ENCODE peak calls at places on chromosomes 3 and 15, in eight cellular contexts. O is thyroid gland, Y is CD14-positive monocyte, D is endothelial cell, C is mucosa of descending colon, S is BJ, X is HFFc6, I is mesothelial cell of epicardium. L is an unnamed sample.

GRCh38 chr3:90091557-90091956 is 984.1 kb downstream of the EPHA3 start:
- DNase-seq in Y (no peak), I (no peak), C (no peak), D (peak), O (peak), S (no peak), X (no peak), L (peak)

GRCh38 chr3:194031867-194032635 is 103.9 kb upstream of the HES1 start:
- DNase-seq in I (no peak), X (no peak), C (no peak), S (no peak), Y (no peak), O (no peak), D (no peak), L (no peak)

GRCh38 chr3:140344601-140345000 is 333.3 kb upstream of the TRIM42 start:
- DNase-seq in S (no peak), X (no peak), I (no peak), Y (no peak), D (no peak), O (no peak), C (no peak), L (no peak)

GRCh38 chr15:46441294-46442062 is 806.6 kb downstream of the SQOR start:
- DNase-seq in D (no peak), O (no peak), X (peak), I (no peak), Y (no peak), C (no peak), S (peak), L (no peak)

GRCh38 chr15:49751191-49751590 is 130.3 kb downstream of the DTWD1 start:
- DNase-seq in Y (no peak), X (no peak), S (no peak), D (no peak), I (no peak), O (no peak), C (no peak), L (no peak)

GRCh38 chr3:120144267-120144666 is 50.0 kb upstream of the GSK3B start:
- DNase-seq in X (peak), S (no peak), C (no peak), Y (no peak), O (peak), I (no peak), D (no peak), L (no peak)

GRCh38 chr3:22296641-22297040 is 545.6 kb upstream of the ZNF385D start:
- DNase-seq in D (no peak), S (no peak), Y (no peak), C (no peak), O (no peak), I (no peak), X (no peak), L (no peak)

GRCh38 chr3:103056953-103057450 is 622.2 kb downstream of the ZPLD1 start:
- DNase-seq in Y (no peak), O (no peak), X (no peak), C (no peak), I (no peak), D (peak), S (no peak), L (no peak)

GRCh38 chr3:33096103-33096868 is 660 bp downstream of the GLB1 start:
- DNase-seq in I (no peak), Y (peak), X (peak), S (no peak), O (peak), C (peak), D (peak), L (peak)

GRCh38 chr3:62367735-62368704 is 5.3 kb downstream of the FEZF2 start:
- DNase-seq in S (no peak), X (no peak), I (no peak), O (no peak), D (no peak), Y (no peak), C (no peak), L (no peak)

GRCh38 chr3:86837871-86838270 is 153.1 kb downstream of the VGLL3 start:
- DNase-seq in X (no peak), C (no peak), Y (no peak), S (no peak), D (no peak), I (no peak), O (no peak), L (no peak)

GRCh38 chr3:184693011-184693975 is 18.6 kb downstream of the MAGEF1 start:
- DNase-seq in I (no peak), Y (no peak), X (no peak), C (no peak), D (no peak), S (no peak), O (no peak), L (no peak)
- TF ChIP-seq CTCF in I (no peak), Y (no peak), X (no peak), C (no peak), D (no peak), S (peak), O (no peak), L (no peak)

GRCh38 chr3:65908588-65908987 is 130.1 kb downstream of the MAGI1 start:
- DNase-seq in O (no peak), Y (no peak), I (no peak), C (no peak), D (no peak), S (no peak), X (no peak), L (no peak)

GRCh38 chr3:65912647-65913046 is 126.1 kb downstream of the MAGI1 start:
- DNase-seq in O (no peak), D (no peak), S (no peak), C (no peak), I (no peak), Y (no peak), X (no peak), L (no peak)

GRCh38 chr3:65914740-65915366 is 123.9 kb downstream of the MAGI1 start:
- DNase-seq in C (no peak), S (no peak), Y (no peak), X (no peak), I (no peak), D (no peak), O (no peak), L (no peak)

GRCh38 chr3:65915477-65915876 is 123.2 kb downstream of the MAGI1 start:
- DNase-seq in I (no peak), C (no peak), Y (no peak), O (no peak), D (no peak), X (no peak), S (no peak), L (no peak)

DNA sequence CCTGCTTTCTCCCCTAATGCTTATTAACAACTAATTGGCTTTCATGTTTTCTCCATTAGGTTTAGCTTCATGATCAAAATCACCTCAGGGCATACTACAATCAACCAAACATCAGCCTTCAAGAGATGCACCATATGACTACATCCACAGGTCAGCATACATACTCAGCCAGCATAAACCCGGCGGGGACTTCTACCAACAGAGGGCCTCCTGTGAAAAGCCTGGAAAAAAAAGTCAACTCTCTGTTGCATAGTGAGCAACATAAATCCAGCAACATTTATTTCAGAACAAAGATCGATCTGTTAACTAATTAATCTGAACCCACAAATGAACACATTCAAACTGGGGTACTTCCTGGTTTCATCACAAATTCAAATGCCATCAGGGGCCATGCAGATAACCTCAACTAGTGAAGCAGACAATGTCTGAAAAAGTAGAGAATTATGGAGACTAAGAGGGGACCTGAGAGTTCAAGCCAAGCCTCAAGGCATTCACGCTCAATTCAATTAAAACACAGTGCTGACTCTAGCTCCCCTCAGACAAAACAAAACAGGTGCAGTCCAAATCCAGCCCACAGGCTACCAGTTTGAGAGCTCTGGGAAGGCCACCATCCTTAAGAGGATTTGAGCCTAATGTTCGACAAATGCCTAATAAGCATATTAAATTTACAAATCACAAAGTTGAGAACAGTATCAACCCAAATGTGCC is 124.5 kb downstream of the MAGI1 start:
- DNase-seq in I (no peak), C (no peak), S (no peak), D (no peak), O (no peak), X (peak), Y (no peak), L (no peak)
- TF ChIP-seq CTCF in I (no peak), C (no peak), S (peak), D (no peak), O (no peak), X (no peak), Y (no peak), L (no peak)

GRCh38 chr3:8507496-8507895 is 5.9 kb downstream of the LMCD1 start:
- DNase-seq in X (no peak), D (no peak), S (no peak), Y (no peak), O (no peak), C (no peak), I (no peak), L (no peak)
- TF ChIP-seq CTCF in X (no peak), D (no peak), S (no peak), Y (no peak), O (no peak), C (no peak), I (no peak), L (no peak)

DNA sequence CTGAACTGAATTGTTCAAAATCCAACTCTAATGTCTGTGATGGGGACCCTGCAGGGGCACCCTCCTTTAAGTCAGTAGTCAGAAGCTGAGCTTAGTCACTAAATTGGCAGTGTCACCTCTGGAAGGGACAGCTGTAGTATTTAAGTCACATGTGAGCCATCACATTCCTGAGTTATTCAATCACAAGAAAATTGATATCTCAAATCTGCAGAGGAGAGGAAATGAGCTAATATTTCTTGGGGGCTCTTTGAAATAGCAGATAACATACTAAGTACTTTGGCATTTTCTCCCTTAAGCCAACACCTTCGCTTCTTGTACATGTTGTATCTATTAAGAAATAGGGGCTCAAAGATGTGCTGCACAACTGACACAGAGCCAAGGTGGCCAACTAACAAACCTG is 63.0 kb downstream of the ABHD5 start:
- DNase-seq in I (no peak), O (no peak), C (no peak), Y (no peak), X (peak), S (peak), D (no peak), L (no peak)
- TF ChIP-seq CTCF in I (no peak), O (no peak), C (no peak), Y (no peak), X (no peak), S (no peak), D (no peak), L (no peak)

GRCh38 chr3:192817506-192817905 is 90.2 kb upstream of the FGF12 start:
- DNase-seq in S (no peak), O (no peak), I (no peak), C (no peak), X (no peak), D (no peak), Y (no peak), L (no peak)

GRCh38 chr3:192819001-192819569 is 91.7 kb upstream of the FGF12 start:
- DNase-seq in D (no peak), C (no peak), Y (no peak), I (no peak), X (peak), O (peak), S (no peak), L (no peak)

GRCh38 chr3:192818126-192818525 is 90.8 kb upstream of the FGF12 start:
- DNase-seq in C (no peak), S (no peak), Y (no peak), I (no peak), X (no peak), D (no peak), O (no peak), L (no peak)

GRCh38 chr3:192817053-192817452 is 89.7 kb upstream of the FGF12 start:
- DNase-seq in S (no peak), O (no peak), D (no peak), I (no peak), C (no peak), Y (no peak), X (peak), L (no peak)

GRCh38 chr3:192816274-192816853 is 89.0 kb upstream of the FGF12 start:
- DNase-seq in S (no peak), C (no peak), Y (no peak), X (peak), D (peak), I (no peak), O (no peak), L (peak)
- TF ChIP-seq CTCF in S (peak), C (no peak), Y (peak), X (peak), D (peak), I (peak), O (peak), L (peak)

GRCh38 chr15:92463352-92463751 is 69.7 kb downstream of the ST8SIA2 start:
- DNase-seq in Y (no peak), D (no peak), O (no peak), X (no peak), S (no peak), C (no peak), I (no peak), L (no peak)
- TF ChIP-seq CTCF in Y (no peak), D (no peak), O (no peak), X (no peak), S (no peak), C (no peak), I (no peak), L (no peak)

L was measured in neural crest cell.